ENCODE peak calls at places on chromosome 22, in seven cellular contexts. I is body of pancreas; W is cardiac fibroblast; V is anterior cingulate cortex; P is stimulated activated CD4-positive, alpha-beta T cell treated with anti-CD3 and anti-CD28 coated beads, Interleukin-4, amount 100 ng/mL, for 24 hours; J is HEK293T; T is colonic mucosa. G is an unnamed sample.
A peak's percentile ranks its signal among the peaks of the same experiment; 100 is the strongest.

GRCh38 chr22:49462795-49463194 is 364.9 kb downstream of the BRD1 start:
- DNase-seq in I (no peak), W (no peak), V (no peak), P (no peak), J (no peak), T (no peak), G (no peak)

GRCh38 chr22:47180796-47181195 is 418.3 kb downstream of the TBC1D22A start:
- DNase-seq in I (no peak), W (no peak), V (no peak), P (no peak), J (no peak), T (no peak), G (no peak)

GRCh38 chr22:39997939-39998726 is 3.4 kb downstream of the FAM83F start:
- DNase-seq in I (peak; percentile 86), W (peak; percentile 34), V (no peak), P (no peak), J (no peak), T (peak; percentile 88), G (peak; percentile 81)

GRCh38 chr22:17138451-17139042 is 17.4 kb upstream of the TMEM121B start:
- DNase-seq in I (no peak), W (no peak), V (no peak), P (no peak), J (no peak), T (no peak), G (no peak)

GRCh38 chr22:35684270-35684700 is 33.4 kb upstream of the APOL5 start:
- DNase-seq in I (peak; percentile 18), W (peak; percentile 77), V (no peak), P (no peak), J (no peak), T (peak; percentile 30), G (peak; percentile 51)

GRCh38 chr22:49373289-49373666 is 454.4 kb downstream of the BRD1 start:
- DNase-seq in I (no peak), W (no peak), V (no peak), P (no peak), J (no peak), T (peak; percentile 4), G (no peak)

GRCh38 chr22:43231724-43232034 is 44.7 kb upstream of the TTLL12 start:
- DNase-seq in I (no peak), W (no peak), V (no peak), P (no peak), J (no peak), T (no peak), G (no peak)

GRCh38 chr22:46233231-46233630 is 16.9 kb downstream of the CDPF1 start:
- DNase-seq in I (peak; percentile 77), W (peak; percentile 30), V (no peak), P (no peak), J (no peak), T (no peak), G (peak; percentile 80)

G was measured in BE2C.